ENCODE peak calls at places on chromosome 1, in five cellular contexts. One of them, this sample, is unnamed.

GRCh38 chr1:114219247-114219872 is 65.7 kb upstream of the SYT6 start:
- DNase-seq in OCI-M1: peak; percentile 40
- DNase-seq in T-cell: no peak
- DNase-seq in NCI-H748 treated with DMSO at 0.1 percent for 48 hours: no peak
- DNase-seq in T-helper 9 cell: no peak
- DNase-seq in this sample: no peak

GRCh38 chr1:53608071-53608470 is 130.9 kb downstream of the GLIS1 start:
- DNase-seq in T-cell: no peak
- DNase-seq in NCI-H748 treated with DMSO at 0.1 percent for 48 hours: no peak
- DNase-seq in OCI-M1: no peak
- DNase-seq in T-helper 9 cell: no peak
- DNase-seq in this sample: no peak

GRCh38 chr1:114330451-114330983 is 176.8 kb upstream of the SYT6 start:
- DNase-seq in NCI-H748 treated with DMSO at 0.1 percent for 48 hours: no peak
- DNase-seq in T-cell: no peak
- DNase-seq in OCI-M1: no peak
- DNase-seq in T-helper 9 cell: no peak
- DNase-seq in this sample: no peak

GRCh38 chr1:243623831-243624230 is 226.2 kb downstream of the AKT3 start:
- DNase-seq in T-cell: no peak
- DNase-seq in NCI-H748 treated with DMSO at 0.1 percent for 48 hours: no peak
- DNase-seq in T-helper 9 cell: no peak
- DNase-seq in OCI-M1: no peak
- DNase-seq in this sample: no peak

GRCh38 chr1:201649776-201650607 is 111.1 kb downstream of the NAV1 start:
- DNase-seq in T-helper 9 cell: no peak
- DNase-seq in T-cell: no peak
- DNase-seq in NCI-H748 treated with DMSO at 0.1 percent for 48 hours: peak; percentile 60
- DNase-seq in OCI-M1: no peak
- DNase-seq in this sample: no peak

GRCh38 chr1:211469938-211470529 is 21.9 kb downstream of the RD3 start:
- DNase-seq in OCI-M1: peak; percentile 63
- DNase-seq in T-helper 9 cell: peak; percentile 25
- DNase-seq in NCI-H748 treated with DMSO at 0.1 percent for 48 hours: peak; percentile 61
- DNase-seq in T-cell: no peak
- DNase-seq in this sample: peak; percentile 84

GRCh38 chr1:40036574-40036973 is 4.0 kb upstream of the CAP1 start:
- DNase-seq in T-helper 9 cell: no peak
- DNase-seq in NCI-H748 treated with DMSO at 0.1 percent for 48 hours: no peak
- DNase-seq in OCI-M1: peak; percentile 86
- DNase-seq in T-cell: no peak
- DNase-seq in this sample: no peak

GRCh38 chr1:90000934-90001676 is 6.2 kb downstream of the ZNF326 start:
- DNase-seq in NCI-H748 treated with DMSO at 0.1 percent for 48 hours: no peak
- DNase-seq in T-helper 9 cell: no peak
- DNase-seq in OCI-M1: peak; percentile 38
- DNase-seq in T-cell: no peak
- DNase-seq in this sample: no peak

GRCh38 chr1:94285026-94285654 is 47.8 kb upstream of the ARHGAP29 start:
- DNase-seq in NCI-H748 treated with DMSO at 0.1 percent for 48 hours: peak; percentile 1
- DNase-seq in OCI-M1: no peak
- DNase-seq in T-helper 9 cell: no peak
- DNase-seq in T-cell: no peak
- DNase-seq in this sample: no peak

GRCh38 chr1:182377175-182377574 is 14.4 kb downstream of the GLUL start:
- DNase-seq in OCI-M1: no peak
- DNase-seq in T-cell: no peak
- DNase-seq in NCI-H748 treated with DMSO at 0.1 percent for 48 hours: no peak
- DNase-seq in T-helper 9 cell: no peak
- DNase-seq in this sample: no peak

GRCh38 chr1:224980181-224980580 is 50.7 kb downstream of the DNAH14 start:
- DNase-seq in NCI-H748 treated with DMSO at 0.1 percent for 48 hours: no peak
- DNase-seq in T-helper 9 cell: no peak
- DNase-seq in OCI-M1: no peak
- DNase-seq in T-cell: no peak
- DNase-seq in this sample: no peak

GRCh38 chr1:154219511-154219910 is 1.2 kb upstream of the UBAP2L start:
- DNase-seq in T-helper 9 cell: no peak
- DNase-seq in NCI-H748 treated with DMSO at 0.1 percent for 48 hours: no peak
- DNase-seq in OCI-M1: peak; percentile 66
- DNase-seq in T-cell: no peak
- DNase-seq in this sample: no peak

GRCh38 chr1:11670747-11671146 is 6.7 kb downstream of the FBXO6 start:
- DNase-seq in T-helper 9 cell: no peak
- DNase-seq in OCI-M1: no peak
- DNase-seq in NCI-H748 treated with DMSO at 0.1 percent for 48 hours: no peak
- DNase-seq in T-cell: no peak
- DNase-seq in this sample: no peak

GRCh38 chr1:168252204-168252733 is 26.5 kb downstream of the SFT2D2 start:
- DNase-seq in T-helper 9 cell: no peak
- DNase-seq in OCI-M1: no peak
- DNase-seq in T-cell: no peak
- DNase-seq in NCI-H748 treated with DMSO at 0.1 percent for 48 hours: no peak
- DNase-seq in this sample: no peak

GRCh38 chr1:197093226-197093887 is 26.3 kb upstream of the F13B start:
- DNase-seq in T-cell: no peak
- DNase-seq in NCI-H748 treated with DMSO at 0.1 percent for 48 hours: no peak
- DNase-seq in T-helper 9 cell: no peak
- DNase-seq in OCI-M1: no peak
- DNase-seq in this sample: no peak

GRCh38 chr1:54314691-54315455 is 91.3 kb downstream of the SSBP3 start:
- DNase-seq in NCI-H748 treated with DMSO at 0.1 percent for 48 hours: no peak
- DNase-seq in OCI-M1: no peak
- DNase-seq in T-cell: no peak
- DNase-seq in T-helper 9 cell: no peak
- DNase-seq in this sample: no peak

GRCh38 chr1:174021611-174022079 is 512 bp downstream of the RC3H1 start:
- DNase-seq in OCI-M1: peak; percentile 80
- DNase-seq in NCI-H748 treated with DMSO at 0.1 percent for 48 hours: peak; percentile 53
- DNase-seq in T-cell: peak; percentile 7
- DNase-seq in T-helper 9 cell: peak; percentile 25
- DNase-seq in this sample: peak; percentile 34

GRCh38 chr1:245876586-245876985 is 630.5 kb downstream of the SMYD3 start:
- DNase-seq in T-helper 9 cell: no peak
- DNase-seq in T-cell: no peak
- DNase-seq in NCI-H748 treated with DMSO at 0.1 percent for 48 hours: no peak
- DNase-seq in OCI-M1: no peak
- DNase-seq in this sample: no peak